ENCODE peak calls at places on chromosomes 13 and 19, in four cellular contexts. T is fibroblast of pulmonary artery, B is glutamatergic neuron, M is adrenal gland. J is an unnamed sample.

GRCh38 chr13:113916330-113916815 is 52.5 kb upstream of the GAS6 start:
- DNase-seq in T (peak), B (no peak), M (peak), J (peak)

GRCh38 chr19:56837892-56838679 is 2.4 kb downstream of the PEG3 start:
- DNase-seq in T (peak), B (peak), M (peak), J (no peak)

GRCh38 chr19:48552406-48553322 is 692 bp downstream of the SULT2B1 start:
- DNase-seq in T (no peak), B (no peak), M (no peak), J (no peak)

GRCh38 chr13:50928088-50928487 is 18.5 kb downstream of the RNASEH2B start:
- DNase-seq in T (peak), B (no peak), M (no peak), J (no peak)

GRCh38 chr13:73000027-73000674 is 58.7 kb upstream of the KLF5 start:
- DNase-seq in T (peak), B (no peak), M (no peak), J (no peak)

GRCh38 chr19:42111811-42112210 is 20.4 kb downstream of the POU2F2 start:
- DNase-seq in T (no peak), B (no peak), M (no peak), J (no peak)

GRCh38 chr13:47603365-47603764 is 397.7 kb downstream of the SUCLA2 start:
- DNase-seq in T (no peak), B (no peak), M (no peak), J (no peak)

GRCh38 chr13:110261166-110262081 is 45.5 kb downstream of the COL4A1 start:
- DNase-seq in T (no peak), B (no peak), M (no peak), J (peak)

GRCh38 chr13:101150998-101151397 is 265.3 kb downstream of the NALCN start:
- DNase-seq in T (peak), B (no peak), M (no peak), J (no peak)

GRCh38 chr19:54541712-54542111 is 31.9 kb upstream of the LILRA2 start:
- DNase-seq in T (no peak), B (no peak), M (no peak), J (no peak)

GRCh38 chr19:13260883-13261653 is 110.9 kb downstream of the IER2 start:
- DNase-seq in T (peak), B (no peak), M (peak), J (no peak)

GRCh38 chr19:17326595-17326966 is 8.1 kb downstream of the ANO8 start:
- DNase-seq in T (no peak), B (no peak), M (no peak), J (no peak)

GRCh38 chr19:51227324-51227723 is 2.4 kb downstream of the CD33 start:
- DNase-seq in T (no peak), B (no peak), M (no peak), J (no peak)

GRCh38 chr19:28103916-28104315 is 1109.0 kb downstream of the UQCRFS1 start:
- DNase-seq in T (no peak), B (no peak), M (no peak), J (no peak)

GRCh38 chr13:112245959-112246358 is 130.2 kb upstream of the SPACA7 start:
- DNase-seq in T (no peak), B (no peak), M (no peak), J (peak)

GRCh38 chr13:24651718-24652345 is 28.4 kb upstream of the ATP12A start:
- DNase-seq in T (no peak), B (no peak), M (no peak), J (peak)

GRCh38 chr19:30406220-30406944 is 34.2 kb downstream of the ZNF536 start:
- DNase-seq in T (no peak), B (no peak), M (peak), J (peak)

GRCh38 chr19:13121551-13122274 is 3.6 kb downstream of the NACC1 start:
- DNase-seq in T (no peak), B (no peak), M (no peak), J (no peak)

GRCh38 chr13:97212540-97213146 is 9.5 kb upstream of the MBNL2 start:
- DNase-seq in T (peak), B (no peak), M (no peak), J (no peak)

GRCh38 chr19:13637664-13638063 is 126.7 kb upstream of the MRI1 start:
- DNase-seq in T (no peak), B (no peak), M (no peak), J (no peak)

GRCh38 chr19:4066176-4066606 is 508 bp downstream of the ZBTB7A start:
- DNase-seq in T (no peak), B (no peak), M (no peak), J (no peak)

GRCh38 chr13:112892759-112893569 is 76.0 kb upstream of the MCF2L start:
- DNase-seq in T (no peak), B (peak), M (no peak), J (no peak)

GRCh38 chr19:32200312-32201038 is 144.9 kb upstream of the ZNF507 start:
- DNase-seq in T (no peak), B (no peak), M (no peak), J (peak)

GRCh38 chr13:30065181-30065580 is 214.8 kb upstream of the UBL3 start:
- DNase-seq in T (no peak), B (no peak), M (no peak), J (no peak)

DNA sequence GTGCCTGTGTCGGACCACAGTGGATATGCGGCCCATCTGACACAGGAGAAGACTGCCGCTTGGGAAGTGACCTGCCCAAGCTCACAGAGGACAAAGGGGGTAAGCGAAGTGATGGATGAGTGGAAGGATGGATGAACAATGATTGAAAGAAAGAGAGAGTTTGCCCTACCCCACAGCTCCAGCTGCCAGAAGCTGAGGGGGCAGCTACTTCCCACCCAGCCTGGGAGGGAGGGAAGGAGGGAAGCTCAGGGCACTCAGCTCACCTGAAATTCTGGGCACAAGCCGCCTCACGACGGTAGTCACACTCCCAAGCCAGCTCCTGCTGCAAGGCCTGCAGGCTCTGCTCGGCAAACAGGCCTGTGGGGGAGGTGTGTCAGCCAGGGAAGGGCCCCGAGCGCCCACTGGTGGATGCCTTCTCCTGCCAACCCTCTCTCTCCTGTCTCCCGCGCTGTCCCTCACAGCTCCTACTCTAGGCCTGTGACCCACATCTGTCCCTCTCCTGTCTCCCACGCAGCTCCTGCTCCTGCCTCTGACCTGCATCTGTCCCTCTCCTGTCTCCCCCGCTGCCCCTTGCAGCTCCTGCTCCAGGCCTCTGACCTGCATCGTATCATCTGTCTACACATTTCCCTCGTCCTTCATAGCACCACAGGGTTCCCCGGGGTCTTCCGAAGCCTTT is 12.0 kb upstream of the NUMBL start:
- DNase-seq in T (peak), B (peak), M (no peak), J (no peak)
- TF ChIP-seq CTCF in T (peak), B (peak), M (no peak), J (peak)

GRCh38 chr13:95154441-95154886 is 146.8 kb downstream of the ABCC4 start:
- DNase-seq in T (peak), B (no peak), M (no peak), J (no peak)

GRCh38 chr13:95153647-95154405 is 147.4 kb downstream of the ABCC4 start:
- DNase-seq in T (peak), B (no peak), M (no peak), J (no peak)

GRCh38 chr13:95155504-95155903 is 145.7 kb downstream of the ABCC4 start:
- DNase-seq in T (no peak), B (no peak), M (no peak), J (no peak)

GRCh38 chr13:95155093-95155492 is 146.2 kb downstream of the ABCC4 start:
- DNase-seq in T (peak), B (no peak), M (no peak), J (no peak)

GRCh38 chr13:95156208-95156607 is 145.0 kb downstream of the ABCC4 start:
- DNase-seq in T (peak), B (no peak), M (no peak), J (no peak)
- TF ChIP-seq CTCF in T (peak), B (no peak), M (peak), J (peak)

DNA sequence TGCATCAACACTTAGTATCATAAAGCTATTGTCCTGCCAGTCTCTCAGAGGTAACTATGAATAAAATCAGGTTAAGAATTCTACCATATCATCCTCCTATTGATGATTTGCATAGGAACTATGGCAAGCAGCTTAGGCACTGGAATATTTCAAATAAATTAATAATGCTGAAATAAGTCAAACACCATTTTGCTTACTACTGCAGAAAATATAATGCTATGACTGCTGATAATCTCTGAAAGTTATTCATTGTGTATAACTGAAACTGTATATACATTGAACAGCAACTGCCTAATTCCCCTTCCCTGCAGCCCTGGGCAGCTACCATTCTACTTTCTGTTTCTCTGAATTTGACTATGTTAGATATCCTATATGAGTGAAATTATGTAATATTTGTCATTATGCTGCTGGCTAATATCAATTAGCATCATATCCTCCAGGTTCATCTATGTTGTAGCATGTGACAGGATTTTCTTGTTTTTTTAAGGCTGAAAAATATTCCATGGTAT is 318.8 kb upstream of the SGCG start:
- DNase-seq in T (no peak), B (no peak), M (no peak), J (no peak)
- TF ChIP-seq CTCF in T (no peak), B (no peak), M (no peak), J (no peak)

DNA sequence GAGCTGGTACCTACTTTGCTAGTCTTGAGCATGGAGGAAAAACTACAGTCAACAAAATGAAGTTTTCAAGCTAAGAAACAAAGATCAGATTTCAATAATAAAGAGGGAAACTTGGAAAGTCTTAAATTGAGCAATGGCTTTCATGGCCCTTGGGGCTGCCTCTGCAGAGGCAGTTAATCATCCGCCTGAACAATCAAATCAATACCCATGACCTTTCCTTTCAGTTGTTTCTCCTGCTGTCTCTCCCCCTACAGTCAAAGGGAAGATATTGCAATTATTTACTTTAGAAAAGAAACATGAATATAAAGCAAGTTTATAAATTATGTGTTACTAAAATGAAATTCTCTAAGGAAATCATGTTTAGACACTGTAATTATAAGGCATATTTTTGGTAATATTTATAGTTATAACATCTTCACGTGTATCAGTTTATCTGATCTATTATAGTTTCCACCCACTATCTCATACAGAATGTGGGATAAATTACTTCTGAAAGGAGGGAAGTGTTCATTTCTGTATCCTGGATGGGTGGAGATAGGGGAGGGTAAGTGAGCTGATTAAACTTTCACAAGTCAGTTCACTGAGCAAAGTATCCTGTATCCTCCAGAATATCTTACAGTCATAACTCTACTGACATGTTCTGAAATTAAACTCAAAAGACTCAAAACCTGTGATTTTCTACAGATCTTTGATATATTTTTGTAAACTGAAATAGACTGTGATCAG is 72.4 kb upstream of the TSC22D1 start:
- DNase-seq in T (peak), B (no peak), M (no peak), J (no peak)
- TF ChIP-seq CTCF in T (peak), B (peak), M (peak), J (peak)

DNA sequence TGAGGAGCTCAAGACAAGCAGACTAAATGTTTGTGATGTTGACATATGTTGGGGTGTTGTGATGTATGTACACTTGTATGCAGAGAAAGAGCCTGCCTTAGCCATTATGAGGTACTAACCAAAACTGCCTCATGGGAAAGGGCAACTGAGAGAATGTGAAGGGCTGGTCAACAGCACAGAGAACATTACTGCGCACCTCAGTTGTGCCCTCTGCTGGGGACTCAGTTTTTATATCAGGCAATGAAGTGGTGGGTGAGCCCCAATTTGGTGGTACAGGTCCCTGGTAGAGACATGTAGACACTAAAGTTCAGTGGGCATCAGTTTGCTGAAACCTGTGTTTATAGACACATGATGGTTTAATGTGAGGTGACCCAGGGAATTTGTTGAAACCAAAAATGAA is 286.9 kb downstream of the DCT start:
- DNase-seq in T (peak), B (peak), M (peak), J (no peak)
- TF ChIP-seq CTCF in T (peak), B (peak), M (peak), J (peak)

GRCh38 chr19:43564800-43565199 is 10.5 kb downstream of the XRCC1 start:
- DNase-seq in T (no peak), B (no peak), M (no peak), J (no peak)
- TF ChIP-seq CTCF in T (no peak), B (no peak), M (no peak), J (no peak)

DNA sequence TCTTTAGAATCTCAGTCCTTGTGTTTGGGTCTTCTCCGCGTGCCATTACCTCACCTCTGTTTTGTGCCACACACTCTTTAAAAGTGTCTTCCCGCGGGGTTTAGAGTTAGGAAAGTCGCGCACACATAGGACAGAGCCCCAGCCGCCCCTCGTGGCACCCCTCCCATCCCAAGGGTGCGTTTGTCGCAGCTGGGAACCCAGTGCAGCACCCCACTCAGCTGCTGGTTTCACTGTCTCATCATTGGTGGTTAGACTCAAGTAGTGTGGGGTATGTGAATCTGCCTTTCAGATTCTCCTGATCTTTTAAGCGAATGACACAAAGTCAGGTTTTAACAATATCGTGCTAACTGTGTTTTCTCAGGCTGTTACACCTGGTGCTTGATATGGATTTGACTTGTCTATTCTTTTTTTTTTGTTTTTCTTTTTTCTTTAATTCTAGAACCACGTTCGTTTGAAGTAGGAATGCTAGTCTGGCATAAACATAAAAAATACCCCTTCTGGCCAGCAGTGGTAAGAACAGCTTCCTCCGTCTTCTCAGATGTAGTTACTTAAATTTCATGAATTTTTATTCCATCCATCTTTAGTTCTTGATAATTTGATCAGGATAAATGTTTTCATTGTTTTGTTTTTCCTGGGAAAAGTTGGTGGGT is 19.5 kb upstream of the NDUFS7 start:
- DNase-seq in T (no peak), B (no peak), M (no peak), J (no peak)
- TF ChIP-seq CTCF in T (peak), B (peak), M (no peak), J (peak)

GRCh38 chr13:41413907-41414306 is 43.4 kb upstream of the RGCC start:
- DNase-seq in T (no peak), B (no peak), M (no peak), J (peak)
- TF ChIP-seq CTCF in T (no peak), B (no peak), M (no peak), J (no peak)

GRCh38 chr13:45828253-45828968 is 23.1 kb downstream of the SIAH3 start:
- DNase-seq in T (no peak), B (no peak), M (no peak), J (peak)
- TF ChIP-seq CTCF in T (no peak), B (no peak), M (no peak), J (no peak)

DNA sequence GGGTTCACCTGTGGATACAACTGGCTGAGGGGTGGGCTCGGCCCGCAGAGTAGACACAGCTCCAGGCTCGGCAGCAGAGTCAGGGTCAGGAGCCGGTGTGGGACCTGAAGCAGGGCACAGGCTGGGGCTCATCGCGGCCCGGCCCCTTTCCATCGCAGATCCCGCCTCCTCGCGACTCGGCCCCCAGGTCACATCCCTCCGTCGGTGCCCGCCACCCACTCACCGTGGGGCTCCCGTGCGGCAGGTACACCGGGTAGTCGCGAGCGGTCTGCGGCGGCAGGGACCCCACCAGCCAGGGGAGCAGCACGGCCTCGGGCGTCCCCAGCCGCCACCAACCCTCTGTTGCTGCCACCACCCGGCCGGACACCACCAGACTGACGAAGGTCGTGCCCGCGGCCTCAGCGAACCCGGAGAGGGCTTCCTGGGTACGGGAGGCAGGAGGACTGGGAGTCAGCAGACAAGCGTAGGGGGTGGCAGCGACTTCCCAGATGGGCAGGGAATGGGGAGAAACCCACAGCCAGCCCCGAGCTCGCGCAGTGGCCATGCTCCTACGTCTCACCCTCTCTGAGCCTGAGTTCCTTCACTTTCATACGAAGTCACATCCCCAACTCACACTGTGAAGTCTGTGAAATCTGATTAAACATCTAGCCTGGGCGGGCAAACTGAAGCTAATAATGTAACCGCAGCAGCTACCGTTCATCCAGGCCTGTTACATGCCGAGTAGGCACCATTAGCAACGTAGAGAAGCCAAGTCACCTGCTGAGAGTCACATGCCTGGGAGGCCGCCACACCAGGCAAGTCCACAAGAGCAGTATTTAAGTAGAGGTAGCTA is 3.7 kb downstream of the FUZ start:
- DNase-seq in T (no peak), B (peak), M (peak), J (no peak)
- TF ChIP-seq CTCF in T (no peak), B (no peak), M (peak), J (peak)

J was measured in osteocyte.